ENCODE peak calls at places on chromosomes 5 and 9, in four cellular contexts. D is GM12878, Y is K562, H is HepG2. C is an unnamed sample.

GRCh38 chr5:179803651-179804598 is 2.7 kb downstream of the MGAT4B start:
- DNase-seq in H (peak), D (no peak), Y (peak), C (no peak)

GRCh38 chr5:174760721-174761120 is 36.3 kb downstream of the MSX2 start:
- DNase-seq in D (no peak), Y (no peak), H (no peak), C (no peak)

GRCh38 chr5:158398360-158399201 is 539.6 kb upstream of the CLINT1 start:
- DNase-seq in Y (no peak), H (no peak), D (peak), C (no peak)

GRCh38 chr9:21357479-21358290 is 7.0 kb upstream of the IFNA6 start:
- DNase-seq in Y (no peak), H (no peak), D (peak), C (no peak)

GRCh38 chr9:27053369-27054057 is 48.0 kb upstream of the LRRC19 start:
- DNase-seq in D (no peak), Y (no peak), H (no peak), C (no peak)

GRCh38 chr9:2242778-2243395 is 227.7 kb downstream of the SMARCA2 start:
- DNase-seq in D (no peak), H (no peak), Y (no peak), C (no peak)

GRCh38 chr9:115015018-115015635 is 84.7 kb upstream of the TNFSF8 start:
- DNase-seq in D (no peak), Y (peak), H (peak), C (peak)

GRCh38 chr5:142253938-142254895 is 70.6 kb downstream of the SPRY4 start:
- DNase-seq in H (no peak), D (no peak), Y (no peak), C (no peak)

GRCh38 chr9:82334286-82334685 is 345.7 kb downstream of the SPATA31D1 start:
- DNase-seq in Y (no peak), D (no peak), H (no peak), C (no peak)

GRCh38 chr9:91060520-91061343 is 259.1 kb downstream of the SYK start:
- DNase-seq in Y (no peak), D (no peak), H (peak), C (no peak)

GRCh38 chr9:133701981-133702797 is 36.0 kb downstream of the SARDH start:
- DNase-seq in Y (no peak), D (no peak), H (no peak), C (no peak)

GRCh38 chr5:57878301-57878722 is 395.7 kb upstream of the ACTBL2 start:
- DNase-seq in D (no peak), H (no peak), Y (no peak), C (no peak)

GRCh38 chr9:136558373-136558772 is 12.5 kb upstream of the NOTCH1 start:
- DNase-seq in D (no peak), Y (no peak), H (no peak), C (no peak)

GRCh38 chr5:179802950-179803562 is 3.6 kb downstream of the MGAT4B start:
- DNase-seq in H (no peak), D (no peak), Y (no peak), C (no peak)

GRCh38 chr9:89992326-89993208 is 387.8 kb downstream of the GADD45G start:
- DNase-seq in Y (no peak), H (no peak), D (no peak), C (no peak)

GRCh38 chr9:89996717-89997116 is 391.9 kb downstream of the GADD45G start:
- DNase-seq in H (peak), D (no peak), Y (no peak), C (no peak)

GRCh38 chr9:89993678-89994630 is 389.1 kb downstream of the GADD45G start:
- DNase-seq in H (peak), Y (no peak), D (no peak), C (no peak)

GRCh38 chr9:89996106-89996505 is 391.3 kb downstream of the GADD45G start:
- DNase-seq in D (no peak), Y (no peak), H (no peak), C (no peak)

GRCh38 chr9:89994988-89995613 is 390.3 kb downstream of the GADD45G start:
- DNase-seq in D (no peak), H (peak), Y (no peak), C (no peak)
- TF ChIP-seq FOXK2 in D (no peak), H (no peak), Y (no peak), C (no peak)

DNA sequence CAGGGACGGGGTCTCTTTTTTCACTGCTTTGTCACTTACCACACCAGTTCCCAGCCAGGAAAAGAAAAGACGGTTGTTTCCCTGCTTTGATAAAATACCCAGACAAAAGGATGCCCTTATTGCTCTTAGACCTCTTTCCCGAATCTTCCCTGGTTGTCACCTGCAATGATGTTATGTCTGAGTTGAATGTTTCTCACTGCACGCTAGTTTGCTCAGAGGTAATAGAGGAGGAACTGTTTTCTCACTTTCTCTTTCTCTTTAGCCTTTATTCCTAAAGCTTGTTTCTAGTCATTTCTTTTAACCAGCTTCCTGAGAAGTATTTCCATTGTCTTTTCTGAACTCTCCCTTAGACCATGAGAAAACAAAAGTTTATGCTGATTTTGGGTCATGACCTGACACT is 32.9 kb downstream of the ACER2 start:
- DNase-seq in Y (no peak), H (no peak), D (peak), C (no peak)
- TF ChIP-seq FOXK2 in Y (no peak), H (no peak), D (no peak), C (no peak)

GRCh38 chr5:135029468-135030122 is 4.4 kb downstream of the PITX1 start:
- DNase-seq in D (no peak), Y (no peak), H (no peak), C (no peak)

GRCh38 chr5:135031813-135032612 is 2.0 kb downstream of the PITX1 start:
- DNase-seq in Y (no peak), H (peak), D (no peak), C (no peak)

GRCh38 chr5:135031146-135031812 is 2.7 kb downstream of the PITX1 start:
- DNase-seq in H (no peak), Y (no peak), D (no peak), C (no peak)

GRCh38 chr5:135030123-135030517 is 3.9 kb downstream of the PITX1 start:
- DNase-seq in D (no peak), Y (no peak), H (no peak), C (no peak)

DNA sequence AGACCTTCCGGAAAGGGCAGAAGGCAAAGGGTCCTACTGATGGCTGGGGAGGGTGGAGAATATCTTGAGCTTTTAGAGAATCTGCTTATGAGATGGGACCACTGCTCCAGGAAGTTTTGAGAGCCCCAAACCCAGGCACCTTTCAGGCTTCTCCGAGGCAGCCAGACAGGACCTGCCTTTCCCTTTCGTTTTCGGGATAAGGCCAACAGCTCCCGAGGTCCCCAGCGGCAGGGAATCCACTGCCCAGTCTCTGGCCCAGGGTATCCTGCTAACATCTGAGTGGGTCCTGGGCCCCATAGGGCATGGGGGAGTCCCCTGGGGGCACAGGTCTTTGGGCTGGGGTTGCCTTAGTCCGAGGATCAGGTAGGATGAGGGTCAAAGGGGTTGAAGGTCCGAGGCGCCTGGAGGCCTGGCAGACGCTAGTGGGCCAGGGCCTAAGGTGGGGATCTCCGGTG is 3.3 kb downstream of the PITX1 start:
- DNase-seq in H (no peak), D (no peak), Y (no peak), C (no peak)
- TF ChIP-seq FOXK2 in H (no peak), D (no peak), Y (no peak), C (no peak)

DNA sequence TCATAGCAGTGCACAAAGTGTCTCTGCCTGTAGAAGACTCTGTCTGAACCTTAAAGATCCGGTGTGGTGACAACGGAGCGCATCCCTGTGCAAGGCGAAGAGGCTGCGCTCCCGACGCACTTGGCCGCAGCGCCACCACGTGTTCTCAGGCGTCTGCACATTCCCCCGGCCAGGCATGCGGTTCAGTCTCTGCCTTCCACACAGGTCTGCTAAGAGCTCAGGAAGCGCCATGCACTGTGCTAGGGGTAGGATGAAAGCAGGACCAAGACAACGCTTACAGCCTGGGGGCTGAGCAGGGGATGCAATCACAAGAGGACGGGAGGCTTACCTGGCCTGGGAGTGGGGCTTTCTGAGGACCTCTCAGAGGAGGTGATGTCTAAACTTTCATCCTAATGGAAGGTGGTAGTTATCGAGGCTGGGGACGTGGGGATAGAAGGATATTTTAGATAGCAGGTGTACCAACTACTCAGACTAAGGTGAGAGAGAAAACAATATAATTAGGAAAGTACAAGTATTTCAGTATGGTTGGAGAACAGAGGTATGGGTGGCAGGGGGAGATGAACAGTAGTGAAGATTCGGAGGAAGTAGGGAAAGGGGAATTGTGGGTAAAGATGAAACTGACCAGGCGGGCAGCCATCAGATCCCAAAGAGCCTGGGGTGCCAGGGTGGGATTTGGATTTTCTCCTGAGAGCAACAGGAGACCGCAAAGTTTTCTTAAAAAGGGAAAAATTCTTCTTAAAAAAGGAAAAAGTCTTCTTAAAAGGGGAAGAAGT is 13.3 kb downstream of the CAPSL start:
- DNase-seq in H (no peak), D (no peak), Y (peak), C (peak)
- TF ChIP-seq FOXK2 in H (no peak), D (no peak), Y (no peak), C (no peak)

GRCh38 chr9:126773004-126773607 is 31.7 kb upstream of the ZBTB43 start:
- DNase-seq in D (no peak), Y (peak), H (peak), C (peak)
- TF ChIP-seq FOXK2 in D (no peak), Y (no peak), H (no peak), C (no peak)

GRCh38 chr9:34380034-34380510 is 3.4 kb upstream of the MYORG start:
- DNase-seq in Y (no peak), D (no peak), H (no peak), C (no peak)

GRCh38 chr9:34382054-34382453 is 5.4 kb upstream of the MYORG start:
- DNase-seq in D (no peak), H (no peak), Y (no peak), C (no peak)

GRCh38 chr9:34381323-34381722 is 4.6 kb upstream of the MYORG start:
- DNase-seq in Y (no peak), D (no peak), H (no peak), C (no peak)

GRCh38 chr9:34379334-34380033 is 2.8 kb upstream of the MYORG start:
- DNase-seq in Y (peak), H (peak), D (peak), C (peak)

DNA sequence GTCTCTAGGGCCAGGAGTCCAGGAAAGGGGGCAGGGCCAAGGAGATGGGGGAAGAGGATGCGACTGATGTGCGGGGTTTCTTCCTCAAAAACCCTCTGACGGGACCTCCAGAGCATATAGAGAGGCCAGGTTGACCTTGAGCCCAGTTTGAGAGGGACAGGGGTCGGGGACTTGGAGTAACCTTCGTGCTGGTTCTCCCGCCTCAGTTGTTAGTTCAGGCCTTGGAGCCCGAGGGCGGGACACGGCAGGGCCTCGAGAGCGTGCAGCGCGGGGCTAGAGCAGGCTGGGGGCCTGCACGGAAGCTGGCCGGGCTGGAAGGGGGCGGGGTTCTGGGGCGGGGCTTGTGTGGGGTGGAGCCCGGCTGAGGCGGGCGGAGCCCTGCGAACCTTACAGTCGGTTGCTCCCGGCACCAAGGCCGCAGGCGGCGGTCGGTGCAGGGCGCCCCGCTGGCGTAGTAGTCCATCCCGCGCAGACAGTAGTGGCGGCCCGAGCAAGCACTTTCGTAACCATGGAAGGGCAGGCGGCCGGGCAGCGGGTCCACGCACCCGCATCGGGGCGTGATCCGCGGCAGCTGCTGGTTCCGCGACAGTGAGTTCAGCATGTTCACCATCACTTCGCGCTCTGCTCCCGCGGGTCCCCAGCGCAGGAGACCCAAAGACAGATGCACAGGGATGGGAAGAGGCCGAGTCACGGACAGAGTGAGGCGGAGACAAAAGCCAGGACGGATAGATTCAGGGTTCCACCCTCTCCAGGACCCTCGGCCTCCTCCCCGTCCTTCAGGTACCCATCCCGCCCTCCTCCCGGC is 4.0 kb upstream of the MYORG start:
- DNase-seq in Y (peak), D (no peak), H (peak), C (no peak)
- TF ChIP-seq FOXK2 in Y (no peak), D (no peak), H (no peak), C (no peak)

GRCh38 chr5:147427784-147428401 is 82.0 kb downstream of the DPYSL3 start:
- DNase-seq in Y (no peak), D (no peak), H (no peak), C (no peak)
- TF ChIP-seq FOXK2 in Y (no peak), D (no peak), H (no peak), C (no peak)

GRCh38 chr9:124045076-124045829 is 33.7 kb downstream of the LHX2 start:
- DNase-seq in H (no peak), D (no peak), Y (no peak), C (peak)
- TF ChIP-seq FOXK2 in H (no peak), D (no peak), Y (no peak), C (no peak)

C was measured in HEK293T.